ENCODE peak calls at places on chromosomes 1 and 21, in five cellular contexts. S is CD8-positive, alpha-beta memory T cell; O is upper lobe of right lung; W is heart right ventricle; A is uterus. Q is an unnamed sample.

GRCh38 chr1:226736908-226737818 is 1.9 kb downstream of the ITPKB start:
- DNase-seq in S (peak), O (peak), W (peak), A (no peak), Q (peak)

GRCh38 chr1:205676002-205676401 is 4.3 kb downstream of the SLC45A3 start:
- DNase-seq in S (no peak), O (no peak), W (no peak), A (no peak), Q (no peak)

GRCh38 chr21:15754640-15755039 is 24.9 kb downstream of the USP25 start:
- DNase-seq in S (no peak), O (no peak), W (no peak), A (no peak), Q (no peak)

GRCh38 chr1:35377553-35377952 is 109.0 kb downstream of the ZMYM4 start:
- DNase-seq in S (no peak), O (no peak), W (no peak), A (no peak), Q (no peak)

GRCh38 chr21:29613021-29613420 is 314.3 kb downstream of the BACH1 start:
- DNase-seq in S (no peak), O (no peak), W (no peak), A (no peak), Q (no peak)

GRCh38 chr1:115469703-115470476 is 131.8 kb upstream of the NGF start:
- DNase-seq in S (no peak), O (peak), W (peak), A (peak), Q (no peak)

GRCh38 chr21:35578350-35578782 is 482.0 kb downstream of the SETD4 start:
- DNase-seq in S (no peak), O (no peak), W (no peak), A (no peak), Q (no peak)

GRCh38 chr1:170200665-170201397 is 55.1 kb downstream of the NTMT2 start:
- DNase-seq in S (no peak), O (no peak), W (no peak), A (no peak), Q (no peak)

GRCh38 chr1:15850450-15851079 is 3.1 kb downstream of the SPEN start:
- DNase-seq in S (no peak), O (no peak), W (no peak), A (no peak), Q (no peak)

GRCh38 chr1:201756411-201756810 is 72.5 kb upstream of the IPO9 start:
- DNase-seq in S (no peak), O (no peak), W (no peak), A (no peak), Q (no peak)

GRCh38 chr1:237387144-237387505 is 345.1 kb downstream of the RYR2 start:
- DNase-seq in S (no peak), O (no peak), W (no peak), A (no peak), Q (no peak)

GRCh38 chr21:43785134-43785533 is 4.2 kb upstream of the RRP1 start:
- DNase-seq in S (no peak), O (no peak), W (no peak), A (no peak), Q (no peak)

GRCh38 chr1:41109316-41110263 is 88.1 kb upstream of the SLFNL1 start:
- DNase-seq in S (no peak), O (no peak), W (no peak), A (peak), Q (no peak)

GRCh38 chr1:39230261-39231190 is 26.0 kb downstream of the MACF1 start:
- DNase-seq in S (no peak), O (no peak), W (no peak), A (no peak), Q (no peak)

GRCh38 chr1:154716614-154717372 is 108.8 kb upstream of the ADAR start:
- DNase-seq in S (no peak), O (no peak), W (no peak), A (peak), Q (no peak)
- H3K27ac ChIP-seq in S (no peak), O (peak), W (peak), A (peak), Q (no peak)

GRCh38 chr1:8845104-8846097 is 28.0 kb upstream of the RERE start:
- DNase-seq in S (no peak), O (no peak), W (no peak), A (no peak), Q (no peak)
- H3K4me3 ChIP-seq in S (no peak), O (no peak), W (no peak), A (no peak), Q (no peak)

DNA sequence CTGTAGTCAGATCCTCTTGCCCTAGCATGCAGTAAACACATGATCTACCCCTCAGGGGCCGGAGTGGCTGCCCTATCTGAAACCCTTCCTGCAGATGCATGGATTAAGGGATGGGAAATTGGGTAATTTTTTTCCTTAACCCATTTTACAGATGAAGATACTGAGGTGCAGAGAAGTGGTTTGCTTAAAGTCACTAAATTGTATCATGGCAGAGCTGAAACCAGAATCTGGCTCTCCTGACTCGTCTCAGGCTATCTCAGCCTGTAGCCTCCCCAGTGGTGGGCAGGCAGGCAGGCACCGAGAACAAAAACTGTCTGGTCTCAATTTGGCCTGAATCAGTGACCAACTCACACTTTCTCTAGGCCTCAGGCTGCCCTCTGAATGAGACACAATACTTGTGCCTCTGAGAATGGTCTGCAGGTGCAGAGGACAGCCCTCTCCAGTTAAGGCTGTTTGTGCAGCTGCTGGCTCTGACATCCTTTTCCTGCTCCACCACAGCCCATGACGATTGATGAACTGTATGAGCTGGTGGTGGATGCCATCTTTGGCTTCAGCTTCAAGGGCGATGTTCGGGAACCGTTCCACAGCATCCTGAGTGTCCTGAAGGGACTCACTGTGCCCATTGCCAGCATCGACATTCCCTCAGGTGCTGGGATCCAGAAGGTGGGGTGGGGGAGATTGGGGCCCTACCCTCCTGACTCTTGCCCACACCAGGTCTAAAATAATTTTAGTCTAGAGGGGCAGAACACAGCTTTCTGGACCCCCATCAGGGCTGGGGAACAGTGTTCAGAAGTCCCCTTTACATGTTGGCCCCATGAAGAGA is 1.5 kb downstream of the NAXE start:
- DNase-seq in S (no peak), O (no peak), W (no peak), A (no peak), Q (no peak)
- H3K27ac ChIP-seq in S (no peak), O (no peak), W (no peak), A (no peak), Q (peak)

DNA sequence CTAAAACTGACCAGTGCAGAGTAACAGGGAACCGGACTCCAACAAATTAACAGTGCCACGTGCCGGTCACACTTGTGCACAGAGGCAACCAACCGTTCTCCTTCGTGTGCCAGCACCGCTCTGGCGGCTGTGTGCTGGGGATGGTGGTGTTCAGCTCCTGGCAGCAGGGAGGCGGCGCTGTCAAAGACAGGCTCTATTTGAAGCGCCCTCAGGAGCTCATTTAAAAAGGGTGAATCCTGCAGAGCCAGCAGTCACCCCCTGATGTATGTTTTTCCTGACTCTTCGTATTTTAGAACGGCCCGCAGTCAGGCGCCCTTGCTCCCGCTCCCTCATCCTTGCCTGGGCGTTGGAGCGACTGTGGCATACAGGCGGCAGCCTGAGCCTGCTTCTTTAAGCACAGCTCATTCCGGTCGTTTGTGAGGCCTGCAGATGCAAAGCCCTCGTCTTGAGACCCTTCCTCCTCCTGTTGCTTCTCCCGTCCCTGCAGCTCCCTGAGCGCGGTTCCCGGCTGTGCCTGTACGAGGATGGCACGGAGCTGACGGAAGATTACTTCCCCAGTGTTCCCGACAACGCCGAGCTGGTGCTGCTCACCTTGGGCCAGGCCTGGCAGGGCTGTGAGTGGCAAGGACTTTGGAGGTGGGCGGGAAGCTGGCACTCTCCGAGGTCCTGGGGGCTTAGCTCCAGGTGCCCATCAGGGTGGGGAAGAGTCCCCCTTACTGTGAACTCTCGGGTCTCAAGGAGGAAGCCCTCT is 1.1 kb downstream of the DFFB start:
- DNase-seq in S (no peak), O (no peak), W (no peak), A (no peak), Q (peak)
- H3K4me3 ChIP-seq in S (peak), O (peak), W (peak), A (peak), Q (peak)

DNA sequence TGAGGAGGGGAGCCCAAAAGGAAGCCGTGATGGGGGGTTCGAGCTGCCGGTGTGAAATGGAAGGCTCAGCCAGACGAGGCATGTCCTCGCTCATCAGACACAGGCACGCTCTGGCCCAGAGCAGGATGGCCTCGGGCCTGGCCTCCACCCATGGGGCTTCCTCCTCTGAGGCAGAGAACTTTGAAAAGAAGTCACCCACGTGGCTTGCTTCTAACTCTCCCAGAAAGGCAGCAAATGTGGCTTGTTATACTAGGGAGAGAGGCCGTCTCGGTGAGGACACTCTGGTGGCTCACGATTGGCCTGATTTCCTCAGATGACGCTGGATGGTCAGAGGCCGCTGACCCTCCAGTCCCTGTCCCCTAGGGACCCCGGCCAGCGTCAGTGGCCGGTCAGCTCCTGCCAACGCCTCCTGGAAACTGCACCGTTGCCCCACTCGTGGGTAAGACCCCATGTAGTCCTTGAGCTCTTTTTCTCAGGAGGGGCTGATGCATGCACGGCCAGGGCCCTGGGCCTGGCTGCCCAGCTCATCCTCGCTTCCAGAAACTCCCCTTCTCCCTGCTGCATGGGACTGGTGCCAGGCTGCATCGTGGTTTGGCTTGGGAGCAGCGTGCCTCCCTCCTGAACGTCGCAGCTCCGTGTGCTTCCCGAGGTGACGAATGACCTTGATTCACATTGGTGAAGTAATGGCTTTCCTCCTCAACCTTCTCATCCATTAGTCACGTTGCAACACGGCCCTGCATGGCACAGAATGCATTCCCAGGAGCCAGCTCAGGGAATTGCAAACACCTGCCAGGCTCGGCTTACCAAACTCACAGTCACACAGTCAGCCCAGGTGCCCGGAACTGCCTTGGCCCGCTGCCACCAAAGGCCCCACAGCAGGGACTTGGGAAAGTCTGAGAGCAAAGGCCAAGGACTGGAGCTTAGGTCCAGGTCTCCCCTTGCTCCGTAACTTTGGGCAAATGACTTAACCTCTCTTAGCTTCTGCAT is 58.8 kb downstream of the TOMM20 start:
- DNase-seq in S (no peak), O (peak), W (peak), A (no peak), Q (no peak)
- H3K27ac ChIP-seq in S (no peak), O (peak), W (peak), A (no peak), Q (no peak)

Q was measured in dorsolateral prefrontal cortex.